ENCODE peak calls at places on chromosomes 6 and 20, in nine cellular contexts. Z, A, D, W, S, K, X, F and P are unnamed samples.

GRCh38 chr6:40042232-40042631 is 108.0 kb upstream of the MOCS1 start:
- DNase-seq in Z (no peak), A (no peak), D (no peak), W (no peak), S (no peak), K (no peak), X (no peak), F (no peak), P (no peak)

GRCh38 chr6:168778201-168778600 is 337.2 kb downstream of the SMOC2 start:
- DNase-seq in Z (no peak), A (no peak), D (no peak), W (peak), S (no peak), K (no peak), X (no peak), F (no peak), P (no peak)

GRCh38 chr6:108958900-108959770 is 110.9 kb downstream of the ARMC2 start:
- DNase-seq in Z (no peak), A (no peak), D (peak), W (no peak), S (no peak), K (no peak), X (no peak), F (no peak), P (no peak)

GRCh38 chr6:108417027-108417426 is 122.2 kb downstream of the AFG1L start:
- DNase-seq in Z (no peak), A (peak), D (no peak), W (peak), S (peak), K (no peak), X (no peak), F (peak), P (no peak)

GRCh38 chr6:5302995-5303622 is 41.8 kb downstream of the FARS2 start:
- DNase-seq in Z (peak), A (no peak), D (peak), W (peak), S (peak), K (peak), X (peak), F (peak), P (peak)

GRCh38 chr6:88402909-88403308 is 236.8 kb upstream of the CNR1 start:
- DNase-seq in Z (no peak), A (no peak), D (no peak), W (no peak), S (no peak), K (no peak), X (no peak), F (no peak), P (no peak)

GRCh38 chr6:112503210-112503609 is 156.1 kb downstream of the RFPL4B start:
- DNase-seq in Z (no peak), A (no peak), D (no peak), W (no peak), S (no peak), K (no peak), X (no peak), F (peak), P (peak)

GRCh38 chr20:61185841-61186601 is 66.0 kb upstream of the CDH4 start:
- DNase-seq in Z (no peak), A (peak), D (no peak), W (peak), S (peak), K (no peak), X (no peak), F (peak), P (no peak)

GRCh38 chr20:63129991-63130653 is 85.8 kb downstream of the YTHDF1 start:
- DNase-seq in Z (no peak), A (no peak), D (no peak), W (no peak), S (no peak), K (no peak), X (no peak), F (no peak), P (peak)

GRCh38 chr6:7991992-7992815 is 72.0 kb downstream of the BLOC1S5 start:
- DNase-seq in Z (peak), A (no peak), D (no peak), W (peak), S (peak), K (no peak), X (no peak), F (peak), P (no peak)

GRCh38 chr6:39087197-39087596 is 27.8 kb downstream of the SAYSD1 start:
- DNase-seq in Z (no peak), A (no peak), D (no peak), W (no peak), S (no peak), K (no peak), X (no peak), F (no peak), P (no peak)

GRCh38 chr6:40582892-40583291 is 4.3 kb downstream of the LRFN2 start:
- DNase-seq in Z (no peak), A (no peak), D (no peak), W (no peak), S (no peak), K (no peak), X (no peak), F (no peak), P (no peak)

GRCh38 chr6:42359021-42359420 is 92.7 kb downstream of the TRERF1 start:
- DNase-seq in Z (no peak), A (no peak), D (no peak), W (no peak), S (no peak), K (no peak), X (no peak), F (no peak), P (no peak)

GRCh38 chr6:40353197-40353966 is 233.8 kb downstream of the LRFN2 start:
- DNase-seq in Z (no peak), A (no peak), D (no peak), W (no peak), S (no peak), K (no peak), X (peak), F (no peak), P (no peak)

GRCh38 chr20:61886721-61887658 is 178.7 kb downstream of the TAF4 start:
- DNase-seq in Z (peak), A (no peak), D (no peak), W (peak), S (peak), K (peak), X (peak), F (peak), P (peak)

GRCh38 chr20:57469418-57470211 is 55.3 kb downstream of the CTCFL start:
- DNase-seq in Z (no peak), A (no peak), D (no peak), W (no peak), S (no peak), K (no peak), X (no peak), F (no peak), P (peak)

GRCh38 chr20:36645353-36645752 is 643 bp downstream of the SLA2 start:
- DNase-seq in Z (no peak), A (no peak), D (no peak), W (no peak), S (no peak), K (no peak), X (no peak), F (no peak), P (no peak)

GRCh38 chr20:62549499-62550086 is 73.8 kb upstream of the GATA5 start:
- DNase-seq in Z (no peak), A (no peak), D (no peak), W (no peak), S (no peak), K (no peak), X (no peak), F (no peak), P (no peak)

GRCh38 chr6:65259982-65260381 is 447.0 kb downstream of the EYS start:
- DNase-seq in Z (no peak), A (no peak), D (no peak), W (no peak), S (no peak), K (no peak), X (no peak), F (no peak), P (no peak)

DNA sequence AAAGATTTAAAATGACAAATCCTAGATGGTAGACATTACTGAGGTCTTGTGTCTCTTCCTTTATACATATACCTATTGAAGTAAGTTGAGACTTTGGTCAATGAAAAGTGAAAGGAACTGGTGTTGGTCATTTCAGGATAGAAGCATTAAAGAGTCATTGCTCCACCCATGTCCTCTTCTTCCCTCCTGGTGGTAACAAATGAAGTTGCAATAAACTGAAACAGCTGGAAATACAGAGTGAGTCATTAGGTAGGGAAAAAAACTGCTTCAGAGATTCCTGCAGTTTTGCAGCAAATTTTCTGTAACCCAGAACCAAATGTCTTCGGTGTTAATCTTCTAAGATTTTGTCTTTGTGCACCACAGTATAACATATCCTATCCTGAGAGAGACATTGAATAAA is 447.9 kb downstream of the EYS start:
- DNase-seq in Z (no peak), A (no peak), D (no peak), W (peak), S (peak), K (no peak), X (no peak), F (peak), P (no peak)
- TF ChIP-seq CTCF in Z (no peak), A (no peak), D (no peak), W (peak), S (peak), K (peak), X (peak), F (peak), P (peak)

GRCh38 chr6:152229330-152229729 is 407.8 kb downstream of the SYNE1 start:
- DNase-seq in Z (no peak), A (no peak), D (no peak), W (no peak), S (no peak), K (no peak), X (no peak), F (no peak), P (no peak)

GRCh38 chr6:152236370-152237097 is 400.6 kb downstream of the SYNE1 start:
- DNase-seq in Z (no peak), A (no peak), D (no peak), W (no peak), S (no peak), K (no peak), X (no peak), F (no peak), P (no peak)

GRCh38 chr6:152233547-152234320 is 403.4 kb downstream of the SYNE1 start:
- DNase-seq in Z (no peak), A (no peak), D (no peak), W (no peak), S (no peak), K (no peak), X (no peak), F (no peak), P (no peak)

GRCh38 chr6:152232494-152233151 is 404.5 kb downstream of the SYNE1 start:
- DNase-seq in Z (no peak), A (no peak), D (no peak), W (peak), S (peak), K (peak), X (no peak), F (no peak), P (no peak)
- TF ChIP-seq CTCF in Z (no peak), A (no peak), D (no peak), W (peak), S (peak), K (no peak), X (peak), F (no peak), P (no peak)

DNA sequence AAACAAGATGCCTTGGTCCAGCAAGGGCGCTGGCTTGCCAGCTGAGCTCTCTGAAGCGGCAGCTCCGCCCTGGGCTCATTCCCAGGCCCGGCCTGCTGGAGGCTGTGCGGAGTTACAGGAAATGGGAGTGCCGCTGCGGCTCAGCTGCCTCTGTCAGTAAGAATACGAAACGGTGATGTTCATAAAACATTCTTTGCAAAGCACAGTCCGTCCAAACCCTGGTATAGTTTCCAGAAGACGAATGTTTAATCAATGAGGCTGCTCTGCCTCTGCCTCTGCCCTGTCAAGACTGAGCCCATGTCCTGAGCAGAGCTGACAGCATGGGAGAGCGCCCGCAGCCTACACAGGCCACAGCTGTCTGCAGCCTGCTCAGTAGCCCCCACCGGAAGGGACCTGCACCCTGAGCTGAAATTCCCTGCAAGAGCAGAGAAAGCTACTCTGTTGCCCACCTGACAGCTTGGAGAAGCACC is 153.3 kb upstream of the SNX9 start:
- DNase-seq in Z (no peak), A (no peak), D (peak), W (peak), S (peak), K (no peak), X (no peak), F (peak), P (peak)
- TF ChIP-seq CTCF in Z (no peak), A (peak), D (peak), W (peak), S (peak), K (no peak), X (peak), F (peak), P (no peak)

GRCh38 chr6:151431336-151431735 is 20.6 kb downstream of the RMND1 start:
- DNase-seq in Z (no peak), A (no peak), D (no peak), W (no peak), S (no peak), K (no peak), X (no peak), F (no peak), P (no peak)
- TF ChIP-seq CTCF in Z (no peak), A (no peak), D (no peak), W (no peak), S (no peak), K (no peak), X (no peak), F (no peak), P (no peak)

GRCh38 chr6:16716450-16716858 is 44.8 kb downstream of the ATXN1 start:
- DNase-seq in Z (no peak), A (no peak), D (no peak), W (no peak), S (no peak), K (no peak), X (no peak), F (no peak), P (no peak)

GRCh38 chr6:16712250-16712930 is 48.9 kb downstream of the ATXN1 start:
- DNase-seq in Z (peak), A (no peak), D (no peak), W (peak), S (peak), K (no peak), X (no peak), F (no peak), P (no peak)

GRCh38 chr6:16713597-16713996 is 47.7 kb downstream of the ATXN1 start:
- DNase-seq in Z (no peak), A (no peak), D (no peak), W (peak), S (no peak), K (no peak), X (no peak), F (no peak), P (no peak)

GRCh38 chr6:16711551-16712249 is 49.6 kb downstream of the ATXN1 start:
- DNase-seq in Z (peak), A (no peak), D (no peak), W (peak), S (no peak), K (no peak), X (no peak), F (no peak), P (no peak)

GRCh38 chr6:16712931-16713484 is 48.3 kb downstream of the ATXN1 start:
- DNase-seq in Z (peak), A (peak), D (no peak), W (peak), S (peak), K (no peak), X (no peak), F (peak), P (no peak)
- TF ChIP-seq CTCF in Z (peak), A (peak), D (peak), W (peak), S (peak), K (peak), X (peak), F (peak), P (no peak)

DNA sequence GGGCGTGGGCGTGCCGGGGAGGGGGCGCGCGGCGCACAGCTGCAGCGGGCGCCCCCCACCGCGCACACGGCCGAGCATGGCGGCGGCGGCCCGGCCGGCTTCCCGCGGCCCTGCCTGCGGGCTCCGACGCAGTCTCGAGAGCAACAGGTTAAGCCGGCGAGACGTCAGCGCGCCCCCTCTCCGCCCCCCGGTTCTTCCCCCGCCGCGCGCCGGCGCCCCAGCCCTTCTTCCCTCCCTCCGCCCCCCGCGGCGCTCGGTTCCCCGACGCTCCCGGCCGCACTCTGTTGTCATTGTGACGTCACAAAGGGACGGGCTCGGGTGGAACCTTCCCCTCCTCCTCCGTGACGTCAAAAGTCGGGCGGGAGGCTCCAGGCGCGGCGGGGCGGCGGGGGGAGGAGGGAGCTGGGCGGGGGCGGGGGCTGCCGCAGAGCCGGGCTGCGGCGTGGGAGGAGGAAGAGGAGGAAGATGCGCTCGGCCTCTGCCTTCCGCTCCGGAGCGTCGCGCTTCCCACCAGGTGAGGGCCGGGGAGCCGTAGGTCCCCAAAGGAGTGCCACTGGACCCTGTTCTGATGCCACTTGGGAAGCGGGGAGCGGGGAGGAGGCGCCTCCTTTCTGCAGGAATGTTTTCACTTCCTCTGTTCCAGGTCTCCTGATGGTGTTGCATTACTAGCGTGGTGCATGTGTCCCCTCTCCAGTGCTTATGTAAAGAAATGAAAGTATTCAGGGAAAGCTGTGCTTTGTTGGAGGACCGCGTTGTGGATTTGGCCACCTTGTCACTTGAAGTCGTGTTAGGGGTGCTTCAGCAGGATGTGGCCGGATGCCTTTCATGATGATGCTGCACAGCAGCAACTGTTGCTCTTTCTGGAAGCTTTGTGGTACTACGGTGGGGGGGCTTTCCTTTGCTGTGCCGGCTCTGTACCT is 2.8 kb downstream of the JARID2 start:
- DNase-seq in Z (peak), A (peak), D (peak), W (peak), S (peak), K (peak), X (peak), F (peak), P (peak)
- TF ChIP-seq CTCF in Z (no peak), A (peak), D (peak), W (peak), S (peak), K (no peak), X (peak), F (peak), P (no peak)

GRCh38 chr6:98841114-98841513 is 6.7 kb downstream of the POU3F2 start:
- DNase-seq in Z (no peak), A (no peak), D (no peak), W (no peak), S (no peak), K (no peak), X (no peak), F (no peak), P (no peak)

GRCh38 chr6:98840385-98840784 is 6.0 kb downstream of the POU3F2 start:
- DNase-seq in Z (no peak), A (no peak), D (no peak), W (no peak), S (no peak), K (no peak), X (no peak), F (no peak), P (no peak)

GRCh38 chr6:98838027-98838426 is 3.7 kb downstream of the POU3F2 start:
- DNase-seq in Z (no peak), A (no peak), D (no peak), W (no peak), S (no peak), K (no peak), X (no peak), F (no peak), P (no peak)

GRCh38 chr6:98841589-98842488 is 7.5 kb downstream of the POU3F2 start:
- DNase-seq in Z (no peak), A (no peak), D (no peak), W (no peak), S (no peak), K (no peak), X (no peak), F (no peak), P (no peak)

DNA sequence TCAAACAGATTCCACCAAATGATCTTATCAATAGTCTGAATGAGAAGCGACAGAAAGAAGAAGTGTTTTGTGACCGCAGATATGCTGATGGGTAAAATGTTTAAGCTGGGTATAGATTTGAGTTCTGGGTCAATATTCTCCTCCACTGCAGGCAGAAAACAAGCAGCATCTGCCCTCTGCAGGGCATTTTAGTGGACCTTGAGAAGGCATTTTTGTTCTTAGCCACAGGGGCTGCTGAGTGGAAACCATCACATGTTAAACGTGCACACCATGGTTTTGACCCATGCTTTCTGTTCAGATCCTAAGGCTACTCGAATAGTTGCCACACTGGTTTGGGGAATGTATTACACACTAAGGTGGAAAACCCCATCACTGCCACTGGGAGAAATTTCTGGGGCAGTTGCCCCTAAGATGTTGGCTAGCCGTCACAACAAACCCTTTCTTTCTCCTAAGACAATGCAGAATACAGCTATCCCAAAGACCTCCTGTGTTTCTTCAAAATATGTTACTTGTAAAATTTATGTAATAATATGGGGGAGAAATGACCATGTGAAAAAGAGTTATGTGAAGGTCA is 5.5 kb downstream of the POU3F2 start:
- DNase-seq in Z (no peak), A (no peak), D (no peak), W (peak), S (peak), K (peak), X (no peak), F (peak), P (no peak)
- TF ChIP-seq CTCF in Z (peak), A (peak), D (no peak), W (peak), S (peak), K (no peak), X (peak), F (peak), P (peak)

DNA sequence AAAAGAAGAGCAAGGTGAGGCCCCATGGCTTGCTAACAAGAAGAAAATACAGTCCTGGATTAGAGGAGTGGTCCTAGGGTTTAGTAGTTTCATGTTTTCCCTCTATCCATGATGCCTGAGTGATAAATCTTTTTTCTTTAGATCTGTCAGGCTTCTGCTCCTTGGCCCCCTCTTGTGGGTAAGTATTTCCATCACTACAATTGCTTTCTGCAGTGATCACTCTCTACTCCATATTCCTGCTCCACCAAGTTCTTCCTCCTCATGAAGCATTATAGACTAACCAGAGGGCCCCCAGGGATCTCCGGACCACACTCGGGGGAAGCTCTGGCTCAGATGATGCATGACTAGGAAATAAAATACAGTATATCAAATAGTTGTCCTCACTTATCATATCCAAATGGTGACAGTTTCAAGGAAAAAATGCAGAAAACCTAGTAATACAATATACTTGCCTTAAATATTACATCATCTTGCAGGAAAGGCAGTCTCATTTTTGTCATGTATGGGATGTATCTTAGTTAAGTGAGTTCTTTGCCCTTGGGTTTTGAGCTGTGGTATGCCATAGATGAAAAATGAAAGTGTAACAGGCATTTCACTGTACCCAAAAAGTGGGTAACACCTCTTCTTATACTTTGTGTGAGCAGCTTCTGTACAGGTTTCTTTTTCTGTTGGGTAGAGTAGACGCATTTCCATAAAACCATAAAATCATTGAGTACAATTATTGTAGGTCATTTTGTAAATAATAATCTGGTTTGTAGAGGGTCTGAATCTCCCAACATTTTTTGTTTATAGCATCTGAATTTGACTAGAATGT is 200.9 kb upstream of the EYA4 start:
- DNase-seq in Z (peak), A (no peak), D (no peak), W (peak), S (peak), K (peak), X (no peak), F (peak), P (no peak)
- TF ChIP-seq CTCF in Z (peak), A (peak), D (no peak), W (peak), S (peak), K (no peak), X (peak), F (peak), P (peak)